ENCODE peak calls at places on chromosomes 6 and 20, in eight cellular contexts. C is Right ventricle myocardium inferior; R is stimulated activated CD8-positive, alpha-beta memory T cell treated with anti-CD3 and anti-CD28 coated beads, Interleukin-15, amount 100 ng/mL, for 24 hours; F is Panc1; A is activated naive CD4-positive, alpha-beta T cell treated with anti-CD3 and anti-CD28 coated beads for 36 hours; L is effector memory CD8-positive, alpha-beta T cell; M is activated T-cell treated with anti-CD3 and anti-CD28 coated beads, Interleukin-2, amount 50 U/mL, for 4 hours; T is heart right ventricle. P is an unnamed sample.

GRCh38 chr20:40160151-40160550 is 528.9 kb downstream of the MAFB start:
- DNase-seq in R (no peak), L (no peak), F (peak), A (peak), M (no peak), C (no peak), T (peak), P (peak)

GRCh38 chr20:401682-402495 is 6.2 kb upstream of the RBCK1 start:
- DNase-seq in L (no peak), M (no peak), R (no peak), C (no peak), F (peak), A (peak), T (no peak), P (no peak)

GRCh38 chr6:32837651-32838113 is 857 bp downstream of the TAP2 start:
- DNase-seq in C (no peak), R (no peak), M (no peak), T (no peak), L (no peak), F (no peak), A (peak), P (no peak)

GRCh38 chr6:113697642-113698410 is 159.3 kb upstream of the MARCKS start:
- DNase-seq in C (no peak), M (no peak), L (no peak), F (no peak), R (no peak), T (no peak), A (no peak), P (no peak)

GRCh38 chr6:143965503-143966171 is 42.4 kb downstream of the PLAGL1 start:
- DNase-seq in C (no peak), T (no peak), A (no peak), R (no peak), F (no peak), L (no peak), M (no peak), P (no peak)

GRCh38 chr20:36542516-36543186 is 1.3 kb downstream of the MYL9 start:
- DNase-seq in C (no peak), T (no peak), R (no peak), F (no peak), M (no peak), L (no peak), A (no peak), P (no peak)

GRCh38 chr6:6635291-6635690 is 46.8 kb downstream of the LY86 start:
- DNase-seq in R (no peak), F (no peak), A (no peak), M (no peak), T (no peak), L (no peak), C (no peak), P (no peak)

GRCh38 chr6:123610779-123611178 is 26.0 kb downstream of the TRDN start:
- DNase-seq in L (no peak), C (no peak), A (no peak), M (no peak), R (no peak), T (no peak), F (no peak), P (no peak)

GRCh38 chr20:1952737-1953530 is 40.9 kb downstream of the PDYN start:
- DNase-seq in C (no peak), F (no peak), L (no peak), R (no peak), T (no peak), M (no peak), A (no peak), P (no peak)

GRCh38 chr6:1746919-1747460 is 137.3 kb downstream of the FOXC1 start:
- DNase-seq in R (no peak), M (no peak), L (no peak), T (no peak), A (no peak), F (no peak), C (no peak), P (no peak)

GRCh38 chr20:58808296-58809046 is 42.2 kb downstream of the GNAS-AS1 start:
- DNase-seq in T (no peak), L (no peak), C (no peak), R (no peak), F (no peak), M (no peak), A (no peak), P (peak)

GRCh38 chr20:5191829-5192569 is 65.2 kb downstream of the CDS2 start:
- DNase-seq in C (no peak), T (peak), F (peak), M (peak), L (no peak), R (no peak), A (peak), P (no peak)

GRCh38 chr20:23146857-23147256 is 60.7 kb upstream of the CD93 start:
- DNase-seq in F (no peak), M (no peak), L (no peak), C (no peak), R (no peak), T (no peak), A (no peak), P (no peak)

GRCh38 chr6:7532232-7532631 is 9.2 kb upstream of the DSP start:
- DNase-seq in A (no peak), C (no peak), M (no peak), T (no peak), R (no peak), F (no peak), L (no peak), P (no peak)

GRCh38 chr20:45038747-45039469 is 62.0 kb downstream of the KCNS1 start:
- DNase-seq in F (no peak), M (no peak), C (no peak), A (no peak), T (no peak), R (no peak), L (no peak), P (no peak)

GRCh38 chr6:53587291-53587690 is 42.4 kb upstream of the GCLC start:
- DNase-seq in T (no peak), A (no peak), C (no peak), L (no peak), F (no peak), R (no peak), M (no peak), P (no peak)

GRCh38 chr20:63461364-63461763 is 11.1 kb downstream of the KCNQ2 start:
- DNase-seq in C (no peak), F (no peak), R (no peak), M (no peak), L (no peak), T (no peak), A (no peak), P (no peak)

GRCh38 chr6:51711876-51712275 is 375.5 kb downstream of the PKHD1 start:
- DNase-seq in M (no peak), A (no peak), T (no peak), R (no peak), C (no peak), L (no peak), F (no peak), P (no peak)

GRCh38 chr20:31815408-31816188 is 3.6 kb upstream of the MYLK2 start:
- DNase-seq in R (no peak), A (no peak), L (no peak), M (no peak), T (no peak), C (no peak), F (no peak), P (no peak)

GRCh38 chr20:48926816-48927215 is 5.3 kb downstream of the ARFGEF2 start:
- DNase-seq in F (no peak), M (no peak), C (no peak), L (no peak), T (no peak), R (no peak), A (no peak), P (no peak)

GRCh38 chr6:149895702-149896310 is 2.1 kb downstream of the RAET1E start:
- DNase-seq in A (peak), F (no peak), L (peak), M (no peak), C (no peak), T (peak), R (no peak), P (peak)

GRCh38 chr6:116941727-116942126 is 64.7 kb downstream of the RFX6 start:
- DNase-seq in T (no peak), F (no peak), M (no peak), C (no peak), A (no peak), L (no peak), R (no peak), P (no peak)

GRCh38 chr6:62623851-62624532 is 338.0 kb upstream of the KHDRBS2 start:
- DNase-seq in L (no peak), R (no peak), A (no peak), T (no peak), F (no peak), M (no peak), C (no peak), P (no peak)

GRCh38 chr6:40845588-40845987 is 193.4 kb downstream of the UNC5CL start:
- DNase-seq in C (no peak), T (peak), A (peak), L (peak), M (no peak), F (peak), R (no peak), P (peak)

P was measured in SJSA1.